ENCODE peak calls at places on chromosomes 13 and 19, in four cellular contexts. P is uterus, N is psoas muscle, E is right cardiac atrium. R is an unnamed sample.

GRCh38 chr19:18804643-18805042 is 13.5 kb upstream of the COMP start:
- DNase-seq in E (no peak), P (no peak), N (no peak), R (no peak)

GRCh38 chr13:99864627-99864990 is 107.0 kb downstream of the ZIC5 start:
- DNase-seq in E (no peak), N (no peak), P (no peak), R (no peak)

GRCh38 chr13:89401209-89401810 is 1730.1 kb downstream of the SLITRK5 start:
- DNase-seq in P (no peak), E (no peak), N (no peak), R (no peak)

GRCh38 chr13:83219832-83220231 is 662.4 kb downstream of the SLITRK1 start:
- DNase-seq in E (no peak), N (no peak), P (no peak), R (no peak)

GRCh38 chr13:30442854-30443379 is 20.6 kb downstream of the UBE2L5 start:
- DNase-seq in E (no peak), N (no peak), P (no peak), R (no peak)

GRCh38 chr19:4186087-4186993 is 3.9 kb downstream of the ANKRD24 start:
- DNase-seq in N (peak), E (peak), P (peak), R (peak)

GRCh38 chr19:5870986-5871394 is 650 bp upstream of the FUT5 start:
- DNase-seq in E (no peak), P (no peak), N (no peak), R (no peak)

GRCh38 chr13:87986639-87987250 is 315.6 kb downstream of the SLITRK5 start:
- DNase-seq in P (no peak), E (no peak), N (no peak), R (no peak)

GRCh38 chr13:75226755-75227435 is 255.1 kb downstream of the TBC1D4 start:
- DNase-seq in E (no peak), P (no peak), N (no peak), R (no peak)

GRCh38 chr13:75480691-75481175 is 1.2 kb downstream of the TBC1D4 start:
- DNase-seq in E (peak), P (peak), N (peak), R (peak)

GRCh38 chr13:22126433-22127021 is 455.7 kb downstream of the FGF9 start:
- DNase-seq in N (no peak), P (no peak), E (no peak), R (no peak)

GRCh38 chr13:40190656-40191100 is 475.8 kb downstream of the FOXO1 start:
- DNase-seq in N (no peak), P (peak), E (peak), R (peak)
- H3K27ac ChIP-seq in N (peak), P (peak), E (peak), R (peak)

GRCh38 chr13:107376393-107377085 is 808.6 kb upstream of the ARGLU1 start:
- DNase-seq in E (no peak), N (no peak), P (no peak), R (no peak)
- H3K4me3 ChIP-seq in E (no peak), N (no peak), P (no peak), R (no peak)

GRCh38 chr19:46494936-46495788 is 505 bp downstream of the PNMA8B start:
- DNase-seq in N (no peak), E (peak), P (no peak), R (peak)
- H3K27ac ChIP-seq in N (no peak), E (no peak), P (no peak), R (no peak)

DNA sequence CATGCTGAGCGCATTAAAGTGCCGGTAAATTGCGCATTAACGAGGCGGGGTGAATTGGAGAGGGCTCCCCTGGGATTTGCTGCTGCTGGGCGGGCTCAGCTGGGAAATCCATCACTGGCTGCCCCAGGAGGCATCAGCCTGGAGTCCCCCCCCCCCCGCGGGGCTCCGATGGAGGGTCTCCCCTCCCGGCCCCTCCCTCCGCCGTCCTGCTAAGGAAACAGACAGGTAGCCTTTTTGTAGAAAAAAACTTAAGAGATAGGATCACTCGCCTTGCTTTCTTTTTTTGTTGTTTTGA is 6.8 kb downstream of the TLE6 start:
- DNase-seq in N (no peak), E (no peak), P (no peak), R (no peak)
- H3K4me3 ChIP-seq in N (peak), E (peak), P (peak), R (no peak)

GRCh38 chr13:33279414-33279813 is 6.1 kb downstream of the STARD13 start:
- DNase-seq in E (no peak), N (no peak), P (no peak), R (no peak)

GRCh38 chr13:33278923-33279322 is 6.6 kb downstream of the STARD13 start:
- DNase-seq in P (no peak), E (no peak), N (no peak), R (no peak)

GRCh38 chr13:33277351-33277750 is 8.2 kb downstream of the STARD13 start:
- DNase-seq in N (no peak), P (no peak), E (no peak), R (no peak)

GRCh38 chr13:33276581-33276980 is 9.0 kb downstream of the STARD13 start:
- DNase-seq in P (no peak), N (no peak), E (no peak), R (no peak)

DNA sequence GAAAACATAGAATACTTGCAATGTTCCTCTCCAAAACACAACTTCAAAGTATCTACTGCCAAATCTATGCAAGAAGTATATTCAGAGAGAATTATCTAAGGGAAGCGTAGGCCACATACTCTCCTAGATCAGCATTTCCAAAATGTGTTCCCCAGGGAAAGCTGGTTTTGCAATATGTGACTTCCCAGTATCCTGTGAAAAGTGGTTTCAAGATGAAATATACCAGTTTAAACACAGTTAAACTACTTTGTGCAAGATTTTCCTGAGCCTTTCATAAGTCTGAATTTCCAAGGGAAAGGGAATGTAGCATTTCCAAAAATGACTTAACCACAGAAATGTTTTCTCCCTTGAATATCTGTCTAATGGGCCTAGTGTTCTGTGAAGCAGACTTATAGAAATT is 7.6 kb downstream of the STARD13 start:
- DNase-seq in N (no peak), E (no peak), P (no peak), R (no peak)
- H3K27ac ChIP-seq in N (peak), E (no peak), P (peak), R (peak)

R was measured in pancreas.